ENCODE peak calls at places on chromosomes 5 and 9, in ten cellular contexts. M is ELF-1, R is NCI-H1436, D is anterior cingulate cortex, Q is natural killer cell, O is HCEC 1CT, T is globus pallidus, E is HEK293T, H is upper lobe of right lung, I is NCI-H1048. K is an unnamed sample.

GRCh38 chr5:2748180-2748840 is 3.2 kb downstream of the IRX2 start:
- DNase-seq in M (peak), R (no peak), D (no peak), Q (no peak), O (no peak), T (no peak), E (no peak), H (no peak), I (no peak), K (no peak)

GRCh38 chr9:112338561-112338960 is 5.1 kb upstream of the PTBP3 start:
- DNase-seq in M (no peak), R (no peak), D (no peak), Q (no peak), O (peak), T (no peak), E (no peak), H (no peak), I (no peak), K (no peak)

GRCh38 chr5:158487677-158488076 is 612.0 kb downstream of the EBF1 start:
- DNase-seq in M (no peak), R (no peak), D (no peak), Q (no peak), O (no peak), T (no peak), E (no peak), H (no peak), I (no peak), K (no peak)

GRCh38 chr9:96137666-96138429 is 164.1 kb downstream of the HSD17B3 start:
- DNase-seq in M (peak), R (no peak), D (peak), Q (no peak), O (peak), T (no peak), E (no peak), H (no peak), I (no peak), K (no peak)

GRCh38 chr9:33193818-33194217 is 26.7 kb upstream of the B4GALT1 start:
- DNase-seq in M (no peak), R (no peak), D (no peak), Q (no peak), O (no peak), T (no peak), E (no peak), H (no peak), I (no peak), K (no peak)

GRCh38 chr9:95125652-95126051 is 191.9 kb downstream of the FANCC start:
- DNase-seq in M (no peak), R (no peak), D (no peak), Q (no peak), O (no peak), T (no peak), E (no peak), H (no peak), I (no peak), K (peak)

GRCh38 chr5:80275347-80275746 is 19.5 kb upstream of the SERINC5 start:
- DNase-seq in M (no peak), R (peak), D (peak), Q (no peak), O (peak), T (peak), E (no peak), H (no peak), I (no peak), K (peak)

GRCh38 chr9:110088099-110088498 is 119.9 kb downstream of the C9orf152 start:
- DNase-seq in M (no peak), R (no peak), D (no peak), Q (no peak), O (no peak), T (no peak), E (no peak), H (no peak), I (no peak), K (no peak)

GRCh38 chr5:81513982-81514381 is 120.0 kb upstream of the ACOT12 start:
- DNase-seq in M (no peak), R (no peak), D (no peak), Q (no peak), O (peak), T (no peak), E (no peak), H (no peak), I (no peak), K (no peak)

GRCh38 chr5:116864157-116864837 is 289.7 kb upstream of the SEMA6A start:
- DNase-seq in M (peak), R (no peak), D (no peak), Q (no peak), O (no peak), T (no peak), E (peak), H (no peak), I (peak), K (peak)